ENCODE peak calls at places on chromosomes 4 and X, in eight cellular contexts. G is epithelial cell of esophagus; Z is body of pancreas; C is GM20000; R is EL; W is stimulated activated CD4-positive, alpha-beta T cell treated with anti-CD3 and anti-CD28 coated beads, Interleukin-12 subunit alpha, Interleukin-12 subunit beta, amount 100 ng/mL, for 4 hours; N is activated T-cell treated with anti-CD3 and anti-CD28 coated beads for 48 hours; P is T-cell. K is an unnamed sample.

GRCh38 chr4:99383833-99384392 is 31.4 kb upstream of the ADH1C start:
- DNase-seq in R (peak), N (no peak), P (no peak), Z (peak), W (no peak), C (no peak), G (no peak), K (peak)

GRCh38 chr4:123600426-123600825 is 203.8 kb downstream of the SPRY1 start:
- DNase-seq in C (no peak), G (no peak), P (no peak), R (no peak), Z (no peak), N (no peak), W (no peak), K (peak)

GRCh38 chr4:87220094-87220831 is at the start of gene KLHL8:
- DNase-seq in C (peak), N (peak), W (peak), G (peak), P (peak), Z (peak), R (peak), K (peak)

GRCh38 chr4:64584981-64585557 is 175.8 kb upstream of the TECRL start:
- DNase-seq in C (peak), G (peak), N (peak), P (no peak), W (no peak), R (peak), Z (no peak), K (peak)

GRCh38 chrX:65587616-65588526 is 53.3 kb upstream of the LAS1L start:
- DNase-seq in P (no peak), N (no peak), R (peak), Z (peak), C (no peak), G (peak), W (no peak), K (peak)

GRCh38 chrX:100609591-100609990 is 24.9 kb downstream of the TNMD start:
- DNase-seq in N (no peak), C (no peak), Z (no peak), G (no peak), W (no peak), R (no peak), P (no peak), K (no peak)

GRCh38 chr4:138243369-138243768 is 1.2 kb upstream of the SLC7A11 start:
- DNase-seq in N (no peak), P (no peak), G (no peak), Z (no peak), R (no peak), W (no peak), C (no peak), K (no peak)

GRCh38 chr4:44235897-44236296 is 212.7 kb downstream of the KCTD8 start:
- DNase-seq in Z (no peak), G (no peak), N (no peak), P (no peak), W (no peak), R (no peak), C (no peak), K (no peak)

GRCh38 chr4:121822796-121823504 is 733 bp downstream of the CCNA2 start:
- DNase-seq in W (no peak), R (peak), N (peak), P (peak), G (peak), C (peak), Z (peak), K (peak)

GRCh38 chr4:150010525-150011126 is 67.6 kb upstream of the DCLK2 start:
- DNase-seq in P (no peak), G (peak), C (peak), W (no peak), Z (peak), R (peak), N (no peak), K (peak)

GRCh38 chrX:39308126-39308525 is 506.9 kb downstream of the MID1IP1 start:
- DNase-seq in G (no peak), P (no peak), W (no peak), N (no peak), Z (no peak), C (no peak), R (no peak), K (no peak)

GRCh38 chr4:32917586-32917985 is 2197.4 kb downstream of the PCDH7 start:
- DNase-seq in G (no peak), R (no peak), W (no peak), C (no peak), P (no peak), N (no peak), Z (no peak), K (no peak)

GRCh38 chrX:22634081-22634480 is 361.4 kb downstream of the CBLL2 start:
- DNase-seq in G (no peak), N (no peak), C (no peak), W (no peak), P (no peak), Z (no peak), R (peak), K (peak)

GRCh38 chr4:151874328-151874727 is 113.5 kb upstream of the GATB start:
- DNase-seq in C (no peak), P (no peak), N (no peak), R (no peak), W (no peak), G (no peak), Z (no peak), K (no peak)

GRCh38 chrX:136674270-136674986 is 26.5 kb downstream of the CD40LG start:
- DNase-seq in G (no peak), W (no peak), N (no peak), Z (no peak), C (no peak), P (peak), R (no peak), K (no peak)

GRCh38 chr4:167715176-167715575 is 377.2 kb upstream of the ANXA10 start:
- DNase-seq in W (no peak), Z (no peak), R (peak), N (no peak), G (peak), P (no peak), C (no peak), K (no peak)

K was measured in GM03348.